ENCODE peak calls at places on chromosomes 1 and 21, in ten cellular contexts. One of them, this sample, is unnamed.

GRCh38 chr1:237444120-237444790 is 402.3 kb downstream of the RYR2 start:
- DNase-seq in brain microvascular endothelial cell: no peak
- DNase-seq in cardiac fibroblast: no peak
- DNase-seq in GM20000: no peak
- DNase-seq in psoas muscle: no peak
- DNase-seq in H9: no peak
- DNase-seq in HFFc6: no peak
- DNase-seq in lower lobe of right lung: no peak
- DNase-seq in GM23338: no peak
- DNase-seq in endothelial cell: no peak
- DNase-seq in this sample: no peak

GRCh38 chr1:32881871-32882850 is 4.1 kb upstream of the HPCA start:
- DNase-seq in brain microvascular endothelial cell: no peak
- DNase-seq in cardiac fibroblast: no peak
- DNase-seq in GM20000: no peak
- DNase-seq in psoas muscle: peak; percentile 80
- DNase-seq in H9: no peak
- DNase-seq in HFFc6: no peak
- DNase-seq in lower lobe of right lung: no peak
- DNase-seq in GM23338: no peak
- DNase-seq in endothelial cell: no peak
- DNase-seq in this sample: no peak

GRCh38 chr1:8733463-8733862 is 84.0 kb downstream of the RERE start:
- DNase-seq in brain microvascular endothelial cell: no peak
- DNase-seq in cardiac fibroblast: no peak
- DNase-seq in GM20000: no peak
- DNase-seq in psoas muscle: no peak
- DNase-seq in H9: no peak
- DNase-seq in HFFc6: no peak
- DNase-seq in lower lobe of right lung: no peak
- DNase-seq in GM23338: peak; percentile 57
- DNase-seq in endothelial cell: no peak
- DNase-seq in this sample: no peak

GRCh38 chr1:19101244-19101643 is 108.8 kb downstream of the UBR4 start:
- DNase-seq in brain microvascular endothelial cell: no peak
- DNase-seq in cardiac fibroblast: no peak
- DNase-seq in GM20000: no peak
- DNase-seq in psoas muscle: no peak
- DNase-seq in H9: no peak
- DNase-seq in HFFc6: peak; percentile 16
- DNase-seq in lower lobe of right lung: no peak
- DNase-seq in GM23338: no peak
- DNase-seq in endothelial cell: no peak
- DNase-seq in this sample: no peak

GRCh38 chr21:37758997-37759396 is 157.3 kb downstream of the KCNJ6 start:
- DNase-seq in brain microvascular endothelial cell: peak; percentile 52
- DNase-seq in cardiac fibroblast: peak; percentile 59
- DNase-seq in GM20000: peak; percentile 17
- DNase-seq in psoas muscle: no peak
- DNase-seq in H9: peak; percentile 79
- DNase-seq in HFFc6: peak; percentile 37
- DNase-seq in lower lobe of right lung: no peak
- DNase-seq in GM23338: peak; percentile 86
- DNase-seq in endothelial cell: peak; percentile 57
- DNase-seq in this sample: peak; percentile 29

GRCh38 chr1:171644805-171645483 is 7.5 kb downstream of the MYOC start:
- DNase-seq in brain microvascular endothelial cell: peak; percentile 81
- DNase-seq in cardiac fibroblast: peak; percentile 92
- DNase-seq in GM20000: peak; percentile 49
- DNase-seq in psoas muscle: peak; percentile 81
- DNase-seq in H9: peak; percentile 92
- DNase-seq in HFFc6: peak; percentile 84
- DNase-seq in lower lobe of right lung: peak; percentile 64
- DNase-seq in GM23338: peak; percentile 98
- DNase-seq in endothelial cell: peak; percentile 85
- DNase-seq in this sample: peak; percentile 58

GRCh38 chr1:198155253-198155652 is 1.5 kb upstream of the NEK7 start:
- DNase-seq in brain microvascular endothelial cell: peak; percentile 54
- DNase-seq in cardiac fibroblast: peak; percentile 83
- DNase-seq in GM20000: no peak
- DNase-seq in psoas muscle: no peak
- DNase-seq in H9: no peak
- DNase-seq in HFFc6: peak; percentile 72
- DNase-seq in lower lobe of right lung: no peak
- DNase-seq in GM23338: no peak
- DNase-seq in endothelial cell: no peak
- DNase-seq in this sample: no peak

GRCh38 chr1:228332797-228333738 is 73.6 kb downstream of the TRIM11 start:
- DNase-seq in brain microvascular endothelial cell: no peak
- DNase-seq in cardiac fibroblast: no peak
- DNase-seq in GM20000: no peak
- DNase-seq in psoas muscle: peak; percentile 50
- DNase-seq in H9: peak; percentile 15
- DNase-seq in HFFc6: no peak
- DNase-seq in lower lobe of right lung: peak; percentile 28
- DNase-seq in GM23338: no peak
- DNase-seq in endothelial cell: no peak
- DNase-seq in this sample: no peak

GRCh38 chr1:47568763-47569162 is 130.9 kb downstream of the FOXD2 start:
- DNase-seq in brain microvascular endothelial cell: no peak
- DNase-seq in cardiac fibroblast: no peak
- DNase-seq in GM20000: no peak
- DNase-seq in psoas muscle: no peak
- DNase-seq in H9: no peak
- DNase-seq in HFFc6: peak; percentile 8
- DNase-seq in lower lobe of right lung: no peak
- DNase-seq in GM23338: no peak
- DNase-seq in endothelial cell: no peak
- DNase-seq in this sample: no peak

GRCh38 chr1:151187205-151187604 is 2.8 kb downstream of the VPS72 start:
- DNase-seq in brain microvascular endothelial cell: no peak
- DNase-seq in cardiac fibroblast: no peak
- DNase-seq in GM20000: no peak
- DNase-seq in psoas muscle: no peak
- DNase-seq in H9: no peak
- DNase-seq in HFFc6: no peak
- DNase-seq in lower lobe of right lung: no peak
- DNase-seq in GM23338: no peak
- DNase-seq in endothelial cell: no peak
- DNase-seq in this sample: no peak

GRCh38 chr1:27322569-27323116 is 680 bp downstream of the TMEM222 start:
- DNase-seq in brain microvascular endothelial cell: no peak
- DNase-seq in cardiac fibroblast: no peak
- DNase-seq in GM20000: no peak
- DNase-seq in psoas muscle: no peak
- DNase-seq in H9: no peak
- DNase-seq in HFFc6: no peak
- DNase-seq in lower lobe of right lung: no peak
- DNase-seq in GM23338: no peak
- DNase-seq in endothelial cell: no peak
- DNase-seq in this sample: no peak

GRCh38 chr1:205275133-205275532 is 46.4 kb downstream of the NUAK2 start:
- DNase-seq in brain microvascular endothelial cell: no peak
- DNase-seq in cardiac fibroblast: no peak
- DNase-seq in GM20000: no peak
- DNase-seq in psoas muscle: no peak
- DNase-seq in H9: no peak
- DNase-seq in HFFc6: no peak
- DNase-seq in lower lobe of right lung: peak; percentile 75
- DNase-seq in GM23338: no peak
- DNase-seq in endothelial cell: no peak
- DNase-seq in this sample: no peak

GRCh38 chr1:46173361-46173856 is 1.5 kb upstream of the TSPAN1 start:
- DNase-seq in brain microvascular endothelial cell: peak; percentile 43
- DNase-seq in cardiac fibroblast: peak; percentile 51
- DNase-seq in GM20000: no peak
- DNase-seq in psoas muscle: no peak
- DNase-seq in H9: no peak
- DNase-seq in HFFc6: no peak
- DNase-seq in lower lobe of right lung: no peak
- DNase-seq in GM23338: peak; percentile 56
- DNase-seq in endothelial cell: no peak
- DNase-seq in this sample: no peak

GRCh38 chr1:32361308-32361673 is 994 bp downstream of the FAM229A start:
- DNase-seq in brain microvascular endothelial cell: no peak
- DNase-seq in cardiac fibroblast: no peak
- DNase-seq in GM20000: no peak
- DNase-seq in psoas muscle: peak; percentile 64
- DNase-seq in H9: peak; percentile 50
- DNase-seq in HFFc6: no peak
- DNase-seq in lower lobe of right lung: no peak
- DNase-seq in GM23338: peak; percentile 71
- DNase-seq in endothelial cell: no peak
- DNase-seq in this sample: no peak

GRCh38 chr1:16148329-16149092 is 7.4 kb downstream of the EPHA2 start:
- DNase-seq in brain microvascular endothelial cell: no peak
- DNase-seq in cardiac fibroblast: no peak
- DNase-seq in GM20000: no peak
- DNase-seq in psoas muscle: no peak
- DNase-seq in H9: no peak
- DNase-seq in HFFc6: no peak
- DNase-seq in lower lobe of right lung: no peak
- DNase-seq in GM23338: no peak
- DNase-seq in endothelial cell: no peak
- DNase-seq in this sample: no peak
- TF ChIP-seq CTCF in brain microvascular endothelial cell: no peak
- TF ChIP-seq CTCF in cardiac fibroblast: no peak
- TF ChIP-seq CTCF in GM20000: no peak
- TF ChIP-seq CTCF in psoas muscle: no peak
- TF ChIP-seq CTCF in H9: no peak
- TF ChIP-seq CTCF in HFFc6: no peak
- TF ChIP-seq CTCF in lower lobe of right lung: no peak
- TF ChIP-seq CTCF in GM23338: no peak
- TF ChIP-seq CTCF in endothelial cell: no peak
- TF ChIP-seq CTCF in this sample: no peak

GRCh38 chr1:181493885-181494284 is 10.6 kb downstream of the CACNA1E start:
- DNase-seq in brain microvascular endothelial cell: no peak
- DNase-seq in cardiac fibroblast: no peak
- DNase-seq in GM20000: no peak
- DNase-seq in psoas muscle: no peak
- DNase-seq in H9: no peak
- DNase-seq in HFFc6: no peak
- DNase-seq in lower lobe of right lung: no peak
- DNase-seq in GM23338: no peak
- DNase-seq in endothelial cell: no peak
- DNase-seq in this sample: no peak
- TF ChIP-seq CTCF in brain microvascular endothelial cell: no peak
- TF ChIP-seq CTCF in cardiac fibroblast: no peak
- TF ChIP-seq CTCF in GM20000: no peak
- TF ChIP-seq CTCF in psoas muscle: no peak
- TF ChIP-seq CTCF in H9: no peak
- TF ChIP-seq CTCF in HFFc6: no peak
- TF ChIP-seq CTCF in lower lobe of right lung: no peak
- TF ChIP-seq CTCF in GM23338: no peak
- TF ChIP-seq CTCF in endothelial cell: no peak
- TF ChIP-seq CTCF in this sample: no peak

DNA sequence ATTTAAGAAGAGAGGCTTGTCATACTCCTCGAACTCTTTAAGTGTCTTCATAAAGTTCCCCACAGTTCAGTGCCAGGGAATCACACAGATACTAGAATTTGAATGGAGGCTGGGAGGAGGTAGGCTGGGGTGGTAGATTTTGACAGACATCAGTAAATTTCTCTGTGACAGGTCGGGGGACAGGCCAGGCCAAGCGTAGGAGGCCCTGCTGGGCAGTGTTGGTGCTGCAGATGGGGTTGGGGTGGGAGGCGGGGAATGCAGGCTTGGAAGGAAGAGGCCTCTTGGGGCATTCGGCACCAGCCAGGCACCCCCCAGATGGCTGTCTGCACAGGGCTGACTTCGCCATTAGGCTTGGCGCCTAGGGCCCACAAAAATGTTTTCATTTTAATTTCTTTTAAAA is 84.0 kb downstream of the MAN1C1 start:
- DNase-seq in brain microvascular endothelial cell: no peak
- DNase-seq in cardiac fibroblast: no peak
- DNase-seq in GM20000: no peak
- DNase-seq in psoas muscle: no peak
- DNase-seq in H9: peak; percentile 63
- DNase-seq in HFFc6: no peak
- DNase-seq in lower lobe of right lung: no peak
- DNase-seq in GM23338: peak; percentile 76
- DNase-seq in endothelial cell: peak; percentile 47
- DNase-seq in this sample: peak; percentile 16
- TF ChIP-seq CTCF in brain microvascular endothelial cell: peak; percentile 52
- TF ChIP-seq CTCF in cardiac fibroblast: peak; percentile 23
- TF ChIP-seq CTCF in GM20000: no peak
- TF ChIP-seq CTCF in psoas muscle: no peak
- TF ChIP-seq CTCF in H9: peak; percentile 46
- TF ChIP-seq CTCF in HFFc6: peak; percentile 45
- TF ChIP-seq CTCF in lower lobe of right lung: no peak
- TF ChIP-seq CTCF in GM23338: peak; percentile 47
- TF ChIP-seq CTCF in endothelial cell: peak; percentile 35
- TF ChIP-seq CTCF in this sample: no peak

GRCh38 chr21:36261459-36261858 is 58.5 kb upstream of the MORC3 start:
- DNase-seq in brain microvascular endothelial cell: no peak
- DNase-seq in cardiac fibroblast: no peak
- DNase-seq in GM20000: no peak
- DNase-seq in psoas muscle: no peak
- DNase-seq in H9: no peak
- DNase-seq in HFFc6: no peak
- DNase-seq in lower lobe of right lung: no peak
- DNase-seq in GM23338: no peak
- DNase-seq in endothelial cell: no peak
- DNase-seq in this sample: no peak

GRCh38 chr21:36263797-36264196 is 56.2 kb upstream of the MORC3 start:
- DNase-seq in brain microvascular endothelial cell: no peak
- DNase-seq in cardiac fibroblast: no peak
- DNase-seq in GM20000: no peak
- DNase-seq in psoas muscle: no peak
- DNase-seq in H9: no peak
- DNase-seq in HFFc6: no peak
- DNase-seq in lower lobe of right lung: no peak
- DNase-seq in GM23338: no peak
- DNase-seq in endothelial cell: no peak
- DNase-seq in this sample: no peak

GRCh38 chr21:36260030-36260787 is 59.8 kb upstream of the MORC3 start:
- DNase-seq in brain microvascular endothelial cell: peak; percentile 66
- DNase-seq in cardiac fibroblast: peak; percentile 80
- DNase-seq in GM20000: peak; percentile 67
- DNase-seq in psoas muscle: no peak
- DNase-seq in H9: no peak
- DNase-seq in HFFc6: peak; percentile 65
- DNase-seq in lower lobe of right lung: no peak
- DNase-seq in GM23338: peak; percentile 84
- DNase-seq in endothelial cell: peak; percentile 51
- DNase-seq in this sample: peak; percentile 76

GRCh38 chr21:36257657-36258056 is 62.3 kb upstream of the MORC3 start:
- DNase-seq in brain microvascular endothelial cell: no peak
- DNase-seq in cardiac fibroblast: no peak
- DNase-seq in GM20000: no peak
- DNase-seq in psoas muscle: no peak
- DNase-seq in H9: no peak
- DNase-seq in HFFc6: no peak
- DNase-seq in lower lobe of right lung: no peak
- DNase-seq in GM23338: no peak
- DNase-seq in endothelial cell: no peak
- DNase-seq in this sample: no peak

DNA sequence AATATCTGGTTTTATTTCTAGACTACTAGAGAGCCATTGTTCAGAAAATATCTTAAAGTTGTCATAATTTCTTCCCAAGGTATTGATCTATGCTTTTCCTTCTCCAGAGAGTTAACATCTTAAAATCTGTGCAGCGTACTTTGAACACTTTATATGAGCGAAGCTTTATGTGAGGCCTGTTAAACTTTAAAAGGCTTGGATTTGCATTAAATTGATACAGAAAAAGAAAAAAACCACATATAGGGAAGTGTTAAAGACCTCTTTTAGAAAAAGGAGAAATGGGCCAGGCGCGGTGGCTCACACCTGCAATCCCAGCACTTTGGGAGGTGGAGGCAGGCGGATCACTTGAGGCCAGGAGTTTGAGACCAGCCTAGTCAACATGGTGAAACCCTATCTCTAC is 59.2 kb upstream of the MORC3 start:
- DNase-seq in brain microvascular endothelial cell: no peak
- DNase-seq in cardiac fibroblast: no peak
- DNase-seq in GM20000: no peak
- DNase-seq in psoas muscle: no peak
- DNase-seq in H9: no peak
- DNase-seq in HFFc6: no peak
- DNase-seq in lower lobe of right lung: no peak
- DNase-seq in GM23338: no peak
- DNase-seq in endothelial cell: no peak
- DNase-seq in this sample: no peak
- TF ChIP-seq CTCF in brain microvascular endothelial cell: no peak
- TF ChIP-seq CTCF in cardiac fibroblast: no peak
- TF ChIP-seq CTCF in GM20000: no peak
- TF ChIP-seq CTCF in psoas muscle: no peak
- TF ChIP-seq CTCF in H9: peak; percentile 10
- TF ChIP-seq CTCF in HFFc6: peak; percentile 61
- TF ChIP-seq CTCF in lower lobe of right lung: no peak
- TF ChIP-seq CTCF in GM23338: no peak
- TF ChIP-seq CTCF in endothelial cell: peak; percentile 2
- TF ChIP-seq CTCF in this sample: no peak

This sample was measured in GM10248.